ENCODE peak calls at places on chromosomes 13 and 19, in four cellular contexts. W is A549, X is H1, B is K562. T is an unnamed sample.

GRCh38 chr19:6047741-6048231 is 62.5 kb downstream of the RFX2 start:
- DNase-seq in X (no peak), W (no peak), B (peak), T (peak)

GRCh38 chr19:44570984-44571684 is 41.7 kb upstream of the CEACAM20 start:
- DNase-seq in B (peak), X (no peak), W (peak), T (peak)

GRCh38 chr13:25840261-25840660 is 211.6 kb downstream of the SHISA2 start:
- DNase-seq in W (no peak), B (no peak), X (no peak), T (no peak)

GRCh38 chr19:46866407-46867132 is 5.8 kb downstream of the ARHGAP35 start:
- DNase-seq in X (no peak), W (peak), B (peak), T (peak)

GRCh38 chr19:4831351-4832340 is at the start of gene TICAM1:
- DNase-seq in X (no peak), B (peak), W (peak), T (no peak)

GRCh38 chr19:38739440-38740251 is 4.6 kb downstream of the CAPN12 start:
- DNase-seq in W (no peak), B (no peak), X (no peak), T (no peak)

GRCh38 chr19:7900931-7901330 is 2.7 kb upstream of the MAP2K7 start:
- DNase-seq in B (no peak), X (no peak), W (no peak), T (no peak)

GRCh38 chr13:110712849-110713641 is 455 bp upstream of the ING1 start:
- DNase-seq in X (peak), W (peak), B (peak), T (peak)

GRCh38 chr19:30136591-30136990 is 194.6 kb downstream of the URI1 start:
- DNase-seq in B (no peak), X (no peak), W (no peak), T (no peak)

GRCh38 chr13:26220575-26220974 is 1.5 kb downstream of the RNF6 start:
- DNase-seq in W (no peak), B (no peak), X (no peak), T (no peak)

GRCh38 chr13:45073809-45074208 is 46.5 kb upstream of the GTF2F2 start:
- DNase-seq in B (no peak), W (no peak), X (no peak), T (no peak)

GRCh38 chr13:37074703-37075102 is 15.2 kb upstream of the SUPT20H start:
- DNase-seq in B (no peak), X (no peak), W (no peak), T (no peak)

GRCh38 chr19:11479470-11480080 is 1.3 kb downstream of the ELAVL3 start:
- DNase-seq in B (peak), X (peak), W (no peak), T (peak)

GRCh38 chr19:17610384-17610783 is 54.9 kb downstream of the COLGALT1 start:
- DNase-seq in W (peak), B (peak), X (no peak), T (peak)

GRCh38 chr13:45055198-45055901 is 65.0 kb upstream of the GTF2F2 start:
- DNase-seq in W (peak), X (no peak), B (no peak), T (no peak)

GRCh38 chr19:41612483-41612882 is 14.4 kb downstream of the CEACAM4 start:
- DNase-seq in B (no peak), W (no peak), X (no peak), T (no peak)

GRCh38 chr13:69565334-69565733 is 542.3 kb upstream of the ATXN8OS start:
- DNase-seq in W (peak), B (peak), X (no peak), T (peak)

GRCh38 chr13:23651887-23652286 is 81.7 kb downstream of the TNFRSF19 start:
- DNase-seq in W (no peak), X (no peak), B (no peak), T (no peak)

GRCh38 chr13:61255035-61255796 is 160.4 kb downstream of the PCDH20 start:
- DNase-seq in W (no peak), X (no peak), B (no peak), T (peak)

GRCh38 chr13:71374471-71375041 is 492.4 kb downstream of the DACH1 start:
- DNase-seq in X (no peak), W (no peak), B (no peak), T (no peak)

GRCh38 chr19:46529622-46530451 is 34.2 kb upstream of the PNMA8B start:
- DNase-seq in X (no peak), B (peak), W (peak), T (peak)

GRCh38 chr19:12364391-12365093 is 941 bp downstream of the ZNF442 start:
- DNase-seq in B (peak), W (no peak), X (no peak), T (no peak)

GRCh38 chr13:113851826-113852535 is 11.9 kb downstream of the GAS6 start:
- DNase-seq in W (no peak), X (no peak), B (no peak), T (no peak)

GRCh38 chr13:21130116-21130515 is 46.2 kb downstream of the SKA3 start:
- DNase-seq in W (no peak), B (no peak), X (no peak), T (no peak)

GRCh38 chr13:41675306-41675705 is 218.0 kb downstream of the RGCC start:
- DNase-seq in B (no peak), X (no peak), W (no peak), T (no peak)

GRCh38 chr13:25267715-25268114 is 19.6 kb downstream of the MTMR6 start:
- DNase-seq in W (no peak), X (no peak), B (no peak), T (no peak)

GRCh38 chr13:70107498-70108271 is at the start of gene ATXN8OS:
- DNase-seq in W (no peak), B (no peak), X (no peak), T (no peak)

GRCh38 chr13:59261928-59262488 is 901.7 kb downstream of the DIAPH3 start:
- DNase-seq in X (no peak), B (peak), W (no peak), T (peak)

GRCh38 chr13:19742651-19743050 is 40.1 kb downstream of the PSPC1 start:
- DNase-seq in W (no peak), B (no peak), X (no peak), T (no peak)

GRCh38 chr13:46964789-46965527 is 68.1 kb upstream of the HTR2A start:
- DNase-seq in X (no peak), W (no peak), B (no peak), T (no peak)

GRCh38 chr13:109419896-109420295 is 366.5 kb downstream of the IRS2 start:
- DNase-seq in B (no peak), X (no peak), W (no peak), T (no peak)

GRCh38 chr19:11887618-11888531 is at the start of gene ZNF69:
- DNase-seq in B (peak), W (no peak), X (peak), T (peak)

GRCh38 chr13:93226065-93226622 is 463 bp upstream of the GPC6 start:
- DNase-seq in W (no peak), X (no peak), B (no peak), T (peak)

GRCh38 chr13:80988752-80989151 is 647.8 kb upstream of the SPRY2 start:
- DNase-seq in B (no peak), X (no peak), W (no peak), T (no peak)

GRCh38 chr13:43009506-43009905 is 13.9 kb upstream of the DNAJC15 start:
- DNase-seq in W (no peak), X (no peak), B (no peak), T (no peak)

GRCh38 chr19:38303517-38304351 is at the start of gene C19orf33:
- DNase-seq in B (no peak), X (no peak), W (peak), T (no peak)

GRCh38 chr13:21676611-21677021 is 5.7 kb downstream of the FGF9 start:
- DNase-seq in B (no peak), W (no peak), X (no peak), T (no peak)

GRCh38 chr13:57409656-57410055 is 221.9 kb upstream of the PCDH17 start:
- DNase-seq in X (no peak), W (no peak), B (no peak), T (no peak)
- TF ChIP-seq RNF2 in X (no peak), W (no peak), B (no peak), T (no peak)

GRCh38 chr13:27928353-27928804 is 8.6 kb downstream of the PDX1 start:
- DNase-seq in B (no peak), W (no peak), X (no peak), T (no peak)

GRCh38 chr13:27924529-27925141 is 4.8 kb downstream of the PDX1 start:
- DNase-seq in X (no peak), B (no peak), W (no peak), T (no peak)

GRCh38 chr13:27927444-27928352 is 7.9 kb downstream of the PDX1 start:
- DNase-seq in W (no peak), B (no peak), X (no peak), T (no peak)

GRCh38 chr13:27925220-27925991 is 5.6 kb downstream of the PDX1 start:
- DNase-seq in W (no peak), B (no peak), X (no peak), T (no peak)

DNA sequence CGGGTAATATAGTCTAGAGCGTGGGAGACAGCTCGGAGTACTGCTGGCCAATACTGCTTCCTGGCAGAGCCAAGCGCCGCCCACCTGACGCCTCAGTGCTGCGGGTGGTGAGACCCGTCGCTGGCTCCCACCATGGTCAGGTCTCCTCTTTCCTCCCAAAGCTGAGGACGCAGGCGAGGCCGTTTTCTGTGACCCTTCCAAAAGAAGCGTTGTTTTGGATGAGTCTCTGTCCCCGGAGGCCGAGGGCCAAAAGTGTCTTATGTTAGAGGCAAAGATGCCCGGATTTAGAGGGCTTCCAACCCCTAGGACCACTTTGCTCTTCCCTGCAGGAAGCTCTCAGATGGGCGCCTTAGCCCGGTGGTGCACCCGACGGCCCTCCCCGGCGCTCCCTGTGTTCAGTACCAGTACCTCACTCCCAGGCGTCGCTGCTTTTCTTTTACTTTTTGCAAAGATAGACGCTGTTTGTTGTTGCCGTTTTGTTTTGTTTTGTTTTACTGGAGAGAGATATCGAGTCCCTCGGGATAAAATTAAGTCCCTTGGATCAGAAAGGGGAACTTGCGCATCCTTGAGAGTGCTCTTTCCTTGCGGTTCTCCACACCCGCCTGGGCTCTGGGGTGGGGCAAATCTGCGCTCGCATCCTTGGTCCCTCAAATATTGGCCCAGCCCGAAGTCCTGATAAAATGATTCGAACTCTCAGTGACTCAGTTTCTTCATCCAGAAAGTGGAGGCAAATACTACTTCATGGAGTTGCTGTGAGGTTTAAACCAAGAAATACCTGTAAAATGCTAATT is 7.0 kb downstream of the PDX1 start:
- DNase-seq in W (no peak), X (no peak), B (no peak), T (no peak)
- TF ChIP-seq RNF2 in W (no peak), X (no peak), B (no peak), T (no peak)

DNA sequence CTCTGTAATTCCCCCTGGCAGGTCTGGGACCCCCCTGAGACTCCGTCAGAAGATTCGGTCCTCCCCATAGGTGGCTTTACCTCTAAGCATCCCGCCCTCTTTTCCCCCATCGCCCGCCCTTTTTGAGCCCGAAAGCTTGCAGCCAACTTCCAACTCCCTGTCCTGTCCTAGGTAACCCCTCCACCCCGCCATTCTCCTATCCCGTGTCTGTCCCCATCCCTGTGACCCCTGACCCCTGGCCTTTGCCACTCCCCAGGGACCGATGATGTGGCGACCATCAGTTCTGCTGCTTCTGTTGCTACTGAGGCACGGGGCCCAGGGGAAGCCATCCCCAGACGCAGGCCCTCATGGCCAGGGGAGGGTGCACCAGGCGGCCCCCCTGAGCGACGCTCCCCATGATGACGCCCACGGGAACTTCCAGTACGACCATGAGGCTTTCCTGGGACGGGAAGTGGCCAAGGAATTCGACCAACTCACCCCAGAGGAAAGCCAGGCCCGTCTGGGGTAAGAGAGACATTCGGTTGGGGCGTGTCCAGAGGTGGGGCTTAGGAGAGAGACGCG is 488 bp downstream of the RCN3 start:
- DNase-seq in W (no peak), B (peak), X (no peak), T (no peak)
- TF ChIP-seq RNF2 in W (no peak), B (no peak), X (no peak), T (no peak)

GRCh38 chr19:2051771-2052704 is 994 bp upstream of the MKNK2 start:
- DNase-seq in W (no peak), X (no peak), B (no peak), T (no peak)
- TF ChIP-seq RNF2 in W (no peak), X (no peak), B (no peak), T (no peak)

DNA sequence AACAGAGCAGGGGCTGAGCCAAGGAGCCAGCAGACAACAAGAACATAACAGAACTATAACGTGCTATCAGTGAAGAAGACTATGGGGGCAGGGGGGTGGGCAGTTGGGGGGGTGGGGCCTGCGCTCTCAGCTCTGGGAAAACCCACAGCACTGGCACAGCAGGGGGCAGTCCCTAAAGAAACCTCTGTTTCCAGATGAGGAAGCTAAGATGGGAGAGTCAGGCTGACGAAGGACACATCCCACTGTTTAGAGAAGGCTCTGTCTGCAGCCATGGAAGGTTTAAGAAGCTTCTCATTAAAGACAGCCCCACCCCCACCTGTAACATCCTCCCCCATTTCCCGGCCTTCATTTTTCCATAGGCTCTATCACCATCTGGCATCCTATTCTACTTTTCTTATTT is 7.1 kb upstream of the DOCK9 start:
- DNase-seq in X (no peak), B (peak), W (no peak), T (no peak)
- TF ChIP-seq RNF2 in X (no peak), B (no peak), W (no peak), T (no peak)

GRCh38 chr13:94583926-94584325 is 12.0 kb downstream of the TGDS start:
- DNase-seq in B (no peak), W (no peak), X (no peak), T (no peak)
- TF ChIP-seq RNF2 in B (no peak), W (no peak), X (no peak), T (no peak)